ENCODE peak calls at places on chromosomes 7 and 10, in four cellular contexts. C is tibial nerve, J is right lobe of liver, F is esophagus squamous epithelium. R is an unnamed sample.

GRCh38 chr7:128121731-128122576 is 90.7 kb upstream of the LRRC4 start:
- DNase-seq in C (no peak), F (no peak), J (no peak), R (no peak)

GRCh38 chr10:119616879-119617580 is 20.3 kb upstream of the TIAL1 start:
- DNase-seq in F (no peak), C (peak; percentile 50), J (no peak), R (no peak)

GRCh38 chr7:4631664-4632171 is 50.4 kb upstream of the FOXK1 start:
- DNase-seq in J (peak; percentile 54), C (peak; percentile 82), F (no peak), R (peak; percentile 72)

GRCh38 chr7:20365486-20365885 is 34.8 kb downstream of the ITGB8 start:
- DNase-seq in J (no peak), C (no peak), F (no peak), R (no peak)

GRCh38 chr10:101032637-101033201 is 1.7 kb downstream of the SFXN3 start:
- DNase-seq in F (no peak), J (no peak), C (no peak), R (peak; percentile 49)

GRCh38 chr7:45181286-45181960 is 23.8 kb downstream of the RAMP3 start:
- DNase-seq in C (no peak), F (no peak), J (peak; percentile 36), R (no peak)

GRCh38 chr10:49093922-49094321 is 21.4 kb downstream of the VSTM4 start:
- DNase-seq in F (no peak), C (no peak), J (no peak), R (no peak)

GRCh38 chr10:77598606-77599005 is 39.0 kb downstream of the KCNMA1 start:
- DNase-seq in J (no peak), C (no peak), F (no peak), R (no peak)

GRCh38 chr7:98628916-98629525 is 11.9 kb downstream of the NPTX2 start:
- DNase-seq in F (no peak), J (no peak), C (no peak), R (no peak)

GRCh38 chr10:6530211-6530840 is 49.8 kb downstream of the PRKCQ start:
- DNase-seq in C (no peak), J (no peak), F (no peak), R (no peak)

GRCh38 chr7:151014950-151015349 is 9.3 kb downstream of the ATG9B start:
- DNase-seq in F (no peak), J (no peak), C (no peak), R (no peak)

GRCh38 chr7:133619491-133619890 is 366.6 kb downstream of the EXOC4 start:
- DNase-seq in F (no peak), J (no peak), C (no peak), R (no peak)

GRCh38 chr10:77801474-77802238 is 124.9 kb downstream of the DLG5 start:
- DNase-seq in F (no peak), C (no peak), J (no peak), R (no peak)

GRCh38 chr10:96614515-96614914 is 27.7 kb upstream of the TM9SF3 start:
- DNase-seq in J (no peak), C (no peak), F (no peak), R (no peak)

GRCh38 chr7:136911362-136911761 is 42.9 kb downstream of the CHRM2 start:
- DNase-seq in F (no peak), J (no peak), C (no peak), R (no peak)

GRCh38 chr7:18770852-18771251 is 275.3 kb downstream of the HDAC9 start:
- DNase-seq in J (no peak), C (no peak), F (no peak), R (no peak)

GRCh38 chr10:28694530-28694929 is 17.2 kb downstream of the BAMBI start:
- DNase-seq in C (no peak), J (no peak), F (no peak), R (no peak)

GRCh38 chr7:65983965-65984654 is 2.1 kb upstream of the GUSB start:
- DNase-seq in F (no peak), J (no peak), C (no peak), R (no peak)

GRCh38 chr10:44983066-44983894 is 4.7 kb upstream of the DEPP1 start:
- DNase-seq in F (no peak), C (no peak), J (peak; percentile 30), R (no peak)

GRCh38 chr10:44986670-44987069 is 8.1 kb upstream of the DEPP1 start:
- DNase-seq in C (no peak), J (no peak), F (no peak), R (no peak)

GRCh38 chr10:44984671-44985101 is 6.1 kb upstream of the DEPP1 start:
- DNase-seq in J (peak; percentile 30), C (no peak), F (no peak), R (no peak)

GRCh38 chr10:44983895-44984278 is 5.3 kb upstream of the DEPP1 start:
- DNase-seq in J (peak; percentile 37), C (no peak), F (no peak), R (no peak)

DNA sequence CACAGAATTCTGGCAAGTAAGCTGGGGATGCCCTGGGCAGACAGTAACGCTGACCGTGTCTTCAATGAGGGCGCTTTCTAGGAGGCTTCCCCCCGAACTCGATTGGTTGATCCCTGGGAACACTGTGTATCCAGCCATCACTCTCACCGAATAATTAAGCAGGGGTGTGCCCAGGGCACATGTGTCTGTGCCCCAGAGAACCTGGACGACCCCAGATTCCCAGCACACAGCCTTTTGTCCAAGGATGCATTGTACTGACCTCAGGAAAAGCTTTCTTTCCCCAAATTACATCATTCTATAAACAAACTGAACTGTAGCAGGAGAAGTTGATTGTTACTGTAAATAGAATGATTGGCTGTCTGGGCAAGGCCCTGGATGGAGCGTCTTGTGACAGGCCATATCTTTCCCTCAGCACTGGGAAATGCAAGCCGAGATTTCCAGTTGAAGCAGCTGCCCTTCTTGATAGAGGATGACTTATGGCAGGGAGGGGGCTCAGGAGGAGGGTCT is 6.6 kb upstream of the DEPP1 start:
- DNase-seq in F (no peak), C (no peak), J (peak; percentile 25), R (no peak)
- H3K4me3 ChIP-seq in F (no peak overlapping the region), C (no peak overlapping the region), J (no peak overlapping the region), R (no peak overlapping the region)

DNA sequence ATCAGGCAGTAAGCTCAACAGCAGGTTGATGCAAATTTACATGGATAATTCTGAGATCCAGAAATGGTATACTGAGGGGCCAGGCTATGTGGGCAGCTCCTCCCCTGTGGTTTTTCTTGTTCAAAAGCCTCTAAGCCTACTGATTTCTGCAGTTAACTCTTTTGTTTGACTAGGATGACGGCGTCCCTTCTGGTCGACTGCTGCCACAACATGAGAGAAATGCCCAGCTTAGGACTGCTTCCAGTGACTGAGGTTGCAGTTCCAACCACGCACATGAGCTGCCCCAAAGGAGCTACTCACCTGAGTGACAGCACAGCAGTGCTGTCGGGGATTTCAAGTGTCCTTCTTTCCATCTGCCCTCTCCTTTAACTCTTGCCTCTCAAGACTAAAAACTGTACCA is 973.0 kb upstream of the GHITM start:
- DNase-seq in F (no peak), J (no peak), C (no peak), R (no peak)
- TF ChIP-seq CTCF in F (peak; percentile 20), J (no peak), C (no peak), R (no peak)

GRCh38 chr7:129367349-129367699 is 66.9 kb upstream of the STRIP2 start:
- DNase-seq in F (no peak), C (no peak), J (no peak), R (no peak)

GRCh38 chr7:129362528-129362927 is 71.7 kb upstream of the STRIP2 start:
- DNase-seq in C (no peak), J (no peak), F (no peak), R (no peak)

GRCh38 chr7:129370812-129371211 is 63.4 kb upstream of the STRIP2 start:
- DNase-seq in J (no peak), F (no peak), C (no peak), R (no peak)

GRCh38 chr7:129368389-129368986 is 65.7 kb upstream of the STRIP2 start:
- DNase-seq in J (no peak), C (no peak), F (no peak), R (no peak)

GRCh38 chr7:129367700-129368388 is 66.4 kb upstream of the STRIP2 start:
- DNase-seq in C (peak; percentile 56), J (peak; percentile 67), F (peak; percentile 2), R (peak; percentile 63)
- H3K4me3 ChIP-seq in C (no peak overlapping the region), J (no peak overlapping the region), F (no peak overlapping the region), R (no peak overlapping the region)

DNA sequence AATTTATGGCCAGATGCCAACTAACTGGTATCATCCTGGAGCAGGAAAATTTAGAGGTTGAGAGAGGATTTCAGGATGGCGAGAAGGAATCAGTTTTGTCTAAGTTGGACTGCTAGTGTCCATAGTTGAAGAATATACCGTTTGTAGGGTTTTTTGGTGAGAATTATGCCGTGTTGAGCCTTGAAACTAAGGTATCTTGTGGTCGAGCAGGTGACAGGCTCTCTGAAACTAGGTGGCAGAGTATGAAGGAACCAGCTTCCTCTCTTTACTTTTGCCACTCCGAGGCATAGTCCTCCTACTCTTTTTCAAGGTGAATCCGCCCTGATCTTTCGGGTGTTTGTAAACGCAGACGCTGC is 9.7 kb downstream of the MDFIC start:
- DNase-seq in J (no peak), F (no peak), C (no peak), R (no peak)
- TF ChIP-seq CTCF in J (no peak), F (no peak), C (no peak), R (no peak)

GRCh38 chr7:129782257-129783096 is 170.3 kb downstream of the UBE2H start:
- DNase-seq in F (no peak), C (no peak), J (no peak), R (no peak)
- H3K4me3 ChIP-seq in F (peak overlapping the region; percentile 77), C (no peak overlapping the region), J (no peak overlapping the region), R (no peak overlapping the region)

DNA sequence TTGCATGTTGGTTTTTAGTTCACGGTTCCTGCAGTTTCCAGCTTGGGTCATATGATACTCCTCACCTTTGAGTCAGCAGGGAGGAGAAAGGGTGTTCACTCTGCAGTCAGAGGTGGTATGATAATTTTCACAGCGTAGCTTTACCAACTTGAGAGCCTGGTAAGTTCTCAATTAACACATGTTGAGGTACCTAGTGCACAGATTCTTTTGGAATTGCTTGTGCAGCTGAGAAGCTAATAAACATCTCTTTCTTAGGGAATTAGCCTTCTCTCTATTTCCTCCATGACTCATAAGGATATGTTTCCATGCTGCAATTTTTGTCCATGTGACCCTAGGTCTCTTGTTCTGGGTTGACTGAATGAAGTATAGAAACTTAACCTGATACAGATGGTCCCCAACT is 166.6 kb downstream of the KIF20B start:
- DNase-seq in F (no peak), J (no peak), C (no peak), R (no peak)
- TF ChIP-seq CTCF in F (no peak), J (no peak), C (no peak), R (no peak)

GRCh38 chr10:68957654-68958053 is 1.7 kb downstream of the DDX21 start:
- DNase-seq in C (no peak), J (no peak), F (no peak), R (no peak)
- H3K4me3 ChIP-seq in C (no peak overlapping the region), J (peak overlapping the region; percentile 95), F (peak overlapping the region; percentile 90), R (peak overlapping the region; percentile 100)